ENCODE peak calls at places on chromosomes 11 and 22, in seven cellular contexts. B is activated CD4-positive, alpha-beta T cell treated with anti-CD3 and anti-CD28 coated beads, Interleukin-2, amount 10 ng/mL, durations not matched to agents 7 days and 5 days; U is Right ventricle myocardium superior; V is CD8-positive, alpha-beta memory T cell; G is EH; P is adrenal gland; Y is HTR-8/SVneo. M is an unnamed sample.

GRCh38 chr11:69383946-69384547 is 90.1 kb downstream of the MYEOV start:
- DNase-seq in Y (no peak), G (no peak), U (no peak), V (no peak), P (no peak), B (no peak), M (no peak)

GRCh38 chr11:829946-830294 is 2.2 kb downstream of the CRACR2B start:
- DNase-seq in U (no peak), P (no peak), Y (no peak), G (no peak), B (no peak), V (no peak), M (no peak)

GRCh38 chr22:36858966-36859365 is 1.8 kb upstream of the NCF4 start:
- DNase-seq in U (no peak), P (no peak), G (no peak), B (no peak), V (no peak), Y (no peak), M (no peak)

GRCh38 chr11:71489311-71490043 is 36.5 kb downstream of the NADSYN1 start:
- DNase-seq in B (no peak), V (no peak), G (peak; percentile 20), U (no peak), Y (peak; percentile 41), P (no peak), M (no peak)

GRCh38 chr11:17012712-17013547 is 1.3 kb downstream of the PLEKHA7 start:
- DNase-seq in G (peak; percentile 34), V (no peak), U (peak; percentile 67), Y (peak; percentile 45), B (no peak), P (no peak), M (no peak)

GRCh38 chr11:1870326-1870696 is 17.4 kb downstream of the LSP1 start:
- DNase-seq in U (peak; percentile 41), P (no peak), V (no peak), B (no peak), G (no peak), Y (no peak), M (no peak)

GRCh38 chr11:8608646-8609045 is 14.6 kb upstream of the STK33 start:
- DNase-seq in V (no peak), U (no peak), G (peak; percentile 60), Y (no peak), P (peak; percentile 76), B (no peak), M (no peak)

GRCh38 chr11:26044389-26044788 is 287.5 kb upstream of the ANO3 start:
- DNase-seq in B (no peak), Y (no peak), P (no peak), U (no peak), V (no peak), G (no peak), M (no peak)

GRCh38 chr22:44091021-44091721 is 67.1 kb downstream of the PARVB start:
- DNase-seq in Y (peak; percentile 15), G (peak; percentile 20), V (no peak), P (no peak), U (peak; percentile 5), B (peak; percentile 48), M (no peak)

GRCh38 chr11:117535870-117536411 is 208.3 kb downstream of the CEP164 start:
- DNase-seq in B (no peak), U (no peak), V (no peak), P (no peak), G (no peak), Y (no peak), M (no peak)

GRCh38 chr11:8167796-8168195 is 1.0 kb downstream of the RIC3 start:
- DNase-seq in P (no peak), U (no peak), Y (peak; percentile 10), G (peak; percentile 9), B (no peak), V (no peak), M (no peak)

GRCh38 chr11:80637011-80637410 is 1196.2 kb upstream of the TENM4 start:
- DNase-seq in P (no peak), G (no peak), V (no peak), B (no peak), U (no peak), Y (no peak), M (no peak)

GRCh38 chr22:31321421-31321820 is 24.7 kb downstream of the PATZ1 start:
- DNase-seq in V (no peak), P (no peak), G (no peak), U (no peak), B (no peak), Y (no peak), M (no peak)

GRCh38 chr22:34878996-34879395 is 187.0 kb upstream of the ISX start:
- DNase-seq in V (no peak), U (no peak), G (peak; percentile 75), Y (no peak), B (no peak), P (no peak), M (no peak)

GRCh38 chr11:1486054-1486825 is at the start of gene MOB2:
- DNase-seq in V (no peak), P (peak; percentile 34), G (no peak), Y (no peak), U (peak; percentile 61), B (no peak), M (no peak)

GRCh38 chr22:20983081-20983745 is 1.1 kb downstream of the LZTR1 start:
- DNase-seq in V (no peak), P (no peak), B (no peak), U (no peak), Y (no peak), G (no peak), M (no peak)

GRCh38 chr11:45147871-45148270 is 1.4 kb downstream of the PRDM11 start:
- DNase-seq in P (no peak), U (no peak), B (no peak), G (no peak), V (no peak), Y (no peak), M (no peak)

GRCh38 chr11:18005376-18006129 is 7.3 kb downstream of the SERGEF start:
- DNase-seq in Y (no peak), B (no peak), U (no peak), G (peak; percentile 24), P (no peak), V (no peak), M (no peak)

GRCh38 chr11:132228756-132229325 is 858.4 kb downstream of the NTM start:
- DNase-seq in B (no peak), U (no peak), P (no peak), V (no peak), G (peak; percentile 12), Y (no peak), M (no peak)

GRCh38 chr11:45754261-45754709 is 50.7 kb upstream of the SLC35C1 start:
- DNase-seq in Y (peak; percentile 24), P (peak; percentile 74), V (no peak), G (peak; percentile 18), U (peak; percentile 79), B (no peak), M (no peak)

GRCh38 chr11:1963864-1964263 is 16.7 kb downstream of the MRPL23 start:
- DNase-seq in U (no peak), V (no peak), P (no peak), B (no peak), G (no peak), Y (no peak), M (no peak)

GRCh38 chr22:32469799-32470212 is 4.8 kb upstream of the FBXO7 start:
- DNase-seq in V (no peak), P (peak; percentile 83), G (peak; percentile 92), Y (peak; percentile 9), U (no peak), B (no peak), M (no peak)

GRCh38 chr22:45007247-45007945 is 2.4 kb downstream of the PHF21B start:
- DNase-seq in U (peak; percentile 46), G (peak; percentile 19), Y (peak; percentile 30), P (peak; percentile 63), B (no peak), V (no peak), M (no peak)

GRCh38 chr22:48316876-48317250 is 1510.8 kb downstream of the BRD1 start:
- DNase-seq in U (no peak), Y (no peak), V (no peak), B (no peak), P (no peak), G (no peak), M (no peak)

GRCh38 chr11:57251491-57252104 is 14.5 kb upstream of the APLNR start:
- DNase-seq in B (no peak), P (peak; percentile 39), U (peak; percentile 47), G (peak; percentile 60), Y (no peak), V (no peak), M (no peak)

GRCh38 chr11:76944225-76944624 is 83.5 kb downstream of the ACER3 start:
- DNase-seq in G (no peak), B (no peak), V (no peak), Y (no peak), U (no peak), P (no peak), M (no peak)

GRCh38 chr11:125564357-125564756 is 4.9 kb upstream of the EI24 start:
- DNase-seq in U (no peak), V (no peak), G (no peak), B (no peak), P (no peak), Y (no peak), M (no peak)

GRCh38 chr11:122138759-122139594 is 23.0 kb upstream of the BLID start:
- DNase-seq in V (no peak), G (peak; percentile 41), Y (no peak), P (no peak), B (no peak), U (no peak), M (no peak)

GRCh38 chr11:76184551-76184993 is 21.7 kb downstream of the WNT11 start:
- DNase-seq in P (no peak), V (no peak), U (no peak), G (peak; percentile 62), B (no peak), Y (peak; percentile 46), M (no peak)

GRCh38 chr11:122850076-122850631 is 11.9 kb downstream of the CRTAM start:
- DNase-seq in U (no peak), Y (peak; percentile 53), P (no peak), G (peak; percentile 68), V (peak; percentile 42), B (no peak), M (no peak)

GRCh38 chr11:13223112-13223511 is 54.5 kb upstream of the BMAL1 start:
- DNase-seq in V (no peak), P (no peak), G (no peak), U (no peak), Y (no peak), B (no peak), M (no peak)

GRCh38 chr11:103055174-103055890 is 36.6 kb downstream of the DCUN1D5 start:
- DNase-seq in G (peak; percentile 63), P (no peak), V (no peak), B (peak; percentile 26), Y (peak; percentile 29), U (no peak), M (no peak)

GRCh38 chr11:81725691-81726090 is 1008.0 kb downstream of the FAM181B start:
- DNase-seq in P (no peak), B (no peak), V (no peak), Y (no peak), G (no peak), U (no peak), M (no peak)

GRCh38 chr22:28799834-28800307 is 498 bp downstream of the XBP1 start:
- DNase-seq in V (peak; percentile 20), G (peak; percentile 76), B (peak; percentile 28), U (peak; percentile 85), Y (peak; percentile 31), P (peak; percentile 71), M (no peak)

GRCh38 chr11:76798202-76798581 is 15.0 kb downstream of the TSKU start:
- DNase-seq in Y (no peak), B (no peak), V (no peak), G (no peak), U (no peak), P (no peak), M (no peak)